ENCODE peak calls at places on chromosome 1, in seven cellular contexts. F is BJ, G is foreskin fibroblast, V is foreskin keratinocyte, B is AG04449, Q is AG04450, X is PC-3. Z is an unnamed sample.
A peak's percentile ranks its signal among the peaks of the same experiment; 100 is the strongest.

GRCh38 chr1:62725255-62725654 is 37.1 kb upstream of the DOCK7 start:
- DNase-seq in Q (peak; percentile 68), B (peak; percentile 76), X (no peak), F (peak; percentile 65), V (peak; percentile 12), G (peak; percentile 72), Z (no peak)

GRCh38 chr1:155192346-155193274 is 15.1 kb downstream of the THBS3 start:
- DNase-seq in B (no peak), V (no peak), F (no peak), G (no peak), Q (no peak), X (peak; percentile 46), Z (no peak)

GRCh38 chr1:59945790-59946189 is 19.2 kb upstream of the CYP2J2 start:
- DNase-seq in Q (no peak), V (no peak), B (no peak), X (no peak), F (no peak), G (no peak), Z (no peak)

GRCh38 chr1:8889925-8890785 is 11.7 kb upstream of the ENO1 start:
- DNase-seq in X (peak; percentile 83), V (peak; percentile 86), Q (no peak), B (peak; percentile 59), F (peak; percentile 63), G (peak; percentile 96), Z (no peak)

GRCh38 chr1:50348449-50349241 is 74.6 kb downstream of the DMRTA2 start:
- DNase-seq in X (peak; percentile 64), F (peak; percentile 3), G (peak; percentile 86), V (peak; percentile 21), Q (peak; percentile 46), B (peak; percentile 42), Z (peak; percentile 52)

GRCh38 chr1:232084584-232085223 is 458.1 kb downstream of the DISC1 start:
- DNase-seq in V (no peak), X (peak; percentile 46), Q (no peak), F (no peak), G (peak; percentile 17), B (no peak), Z (no peak)

GRCh38 chr1:10644307-10645128 is 151.9 kb downstream of the CASZ1 start:
- DNase-seq in X (no peak), Q (no peak), G (no peak), F (no peak), B (no peak), V (no peak), Z (no peak)

GRCh38 chr1:117106478-117106877 is 15.1 kb downstream of the TRIM45 start:
- DNase-seq in Q (no peak), G (peak; percentile 44), F (no peak), V (no peak), X (no peak), B (no peak), Z (no peak)

GRCh38 chr1:234413975-234414374 is 40.7 kb downstream of the COA6 start:
- DNase-seq in Q (no peak), G (no peak), X (no peak), V (no peak), F (no peak), B (no peak), Z (no peak)

GRCh38 chr1:77313491-77313890 is 31.7 kb downstream of the AK5 start:
- DNase-seq in X (peak; percentile 41), B (no peak), Q (no peak), F (no peak), V (peak; percentile 25), G (peak; percentile 39), Z (peak; percentile 11)

GRCh38 chr1:32801096-32801713 is 16.0 kb downstream of the YARS1 start:
- DNase-seq in V (peak; percentile 71), F (no peak), Q (peak; percentile 63), G (peak; percentile 25), X (peak; percentile 95), B (peak; percentile 37), Z (no peak)

GRCh38 chr1:215749423-215749822 is 182.3 kb downstream of the KCTD3 start:
- DNase-seq in B (peak; percentile 31), G (peak; percentile 69), X (peak; percentile 93), V (peak; percentile 32), Q (peak; percentile 29), F (peak; percentile 54), Z (peak; percentile 1)

GRCh38 chr1:25023826-25024225 is 93.8 kb upstream of the RUNX3 start:
- DNase-seq in G (no peak), X (no peak), F (no peak), B (no peak), V (no peak), Q (no peak), Z (no peak)

GRCh38 chr1:101105877-101106276 is 80.3 kb upstream of the DPH5 start:
- DNase-seq in B (no peak), X (no peak), F (peak; percentile 11), V (no peak), G (peak; percentile 47), Q (no peak), Z (no peak)

GRCh38 chr1:23823767-23824166 is 1.5 kb downstream of the HMGCL start:
- DNase-seq in B (no peak), G (no peak), X (no peak), Q (no peak), V (no peak), F (no peak), Z (no peak)

GRCh38 chr1:23825762-23826522 is 713 bp upstream of the HMGCL start:
- DNase-seq in F (no peak), Q (no peak), V (no peak), B (no peak), G (peak; percentile 28), X (no peak), Z (no peak)

GRCh38 chr1:23827717-23828116 is 2.5 kb upstream of the HMGCL start:
- DNase-seq in B (no peak), Q (no peak), F (no peak), V (no peak), G (no peak), X (no peak), Z (no peak)

GRCh38 chr1:23824711-23825075 is 536 bp downstream of the HMGCL start:
- DNase-seq in B (no peak), X (no peak), Q (no peak), F (no peak), G (peak; percentile 21), V (no peak), Z (no peak)

GRCh38 chr1:23825076-23825761 is at the start of gene HMGCL:
- DNase-seq in Q (peak; percentile 50), G (peak; percentile 97), B (peak; percentile 26), X (peak; percentile 82), V (no peak), F (peak; percentile 50), Z (peak; percentile 52)
- TF ChIP-seq CTCF in Q (no peak), G (no peak), B (no peak), X (no peak), V (no peak), F (no peak), Z (no peak)

DNA sequence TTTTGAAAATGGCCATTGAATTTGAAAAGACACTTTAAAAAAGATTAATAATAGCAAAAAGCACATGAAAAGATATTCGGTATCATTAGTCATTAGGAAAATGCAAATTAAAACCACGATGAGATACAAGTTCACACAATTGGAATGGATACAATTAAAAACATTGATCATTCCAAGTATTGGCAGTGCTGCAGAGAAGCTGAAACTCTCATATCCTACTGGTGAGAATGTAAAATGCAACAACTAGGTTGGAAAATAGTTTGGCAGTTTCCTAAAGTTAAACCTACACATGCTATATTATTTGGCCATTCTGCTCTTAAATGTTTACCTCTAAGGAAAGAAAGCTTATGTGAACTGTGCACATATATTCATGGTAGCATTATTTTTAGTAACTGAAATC is 838.7 kb upstream of the PRMT6 start:
- DNase-seq in X (no peak), Q (no peak), V (no peak), G (no peak), B (no peak), F (no peak), Z (no peak)
- TF ChIP-seq CTCF in X (peak; percentile 49), Q (no peak), V (no peak), G (no peak), B (no peak), F (no peak), Z (no peak)

DNA sequence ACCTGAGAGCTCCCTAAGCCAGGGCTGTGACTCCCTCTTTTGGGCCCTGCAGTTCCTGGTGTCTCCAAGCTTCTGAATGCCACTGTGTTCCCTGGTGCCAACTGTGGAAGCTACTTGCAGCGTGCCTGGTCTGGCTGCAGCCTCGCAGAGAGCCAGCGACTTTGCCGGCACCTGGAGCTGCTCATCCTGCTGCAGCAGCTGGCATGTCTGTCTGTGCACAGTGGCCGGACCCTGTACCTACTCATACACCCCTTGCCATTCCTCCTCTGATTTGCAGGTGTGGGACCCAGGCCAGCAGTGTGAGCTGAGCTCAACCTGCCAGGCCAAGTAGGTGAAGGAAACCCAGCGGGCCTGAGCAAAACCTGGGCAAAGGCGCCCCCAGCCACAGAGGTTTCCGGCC is 12.3 kb upstream of the AADACL4 start:
- DNase-seq in B (no peak), X (no peak), Q (no peak), V (no peak), F (no peak), G (no peak), Z (no peak)
- TF ChIP-seq CTCF in B (no peak), X (no peak), Q (no peak), V (no peak), F (no peak), G (no peak), Z (no peak)

GRCh38 chr1:114219247-114219872 is 65.7 kb upstream of the SYT6 start:
- DNase-seq in Q (no peak), G (peak; percentile 40), X (peak; percentile 23), F (no peak), B (no peak), V (no peak), Z (no peak)
- TF ChIP-seq CTCF in Q (peak; percentile 10), G (peak; percentile 14), X (peak; percentile 45), F (peak; percentile 35), B (peak; percentile 3), V (peak; percentile 43), Z (peak; percentile 23)